ENCODE peak calls at places on chromosomes 16 and 17, in eight cellular contexts. One of them, this sample, is unnamed.

GRCh38 chr16:16045879-16046278 is 96.5 kb downstream of the ABCC1 start:
- DNase-seq in BJ: no peak
- DNase-seq in uterus: no peak
- DNase-seq in fibroblast of pulmonary artery: no peak
- DNase-seq in WERI-Rb-1: peak; percentile 29
- DNase-seq in transverse colon: no peak
- DNase-seq in mucosa of descending colon: no peak
- DNase-seq in upper lobe of right lung: no peak
- DNase-seq in this sample: no peak

GRCh38 chr17:35709874-35710273 is 21.6 kb upstream of the RASL10B start:
- DNase-seq in WERI-Rb-1: no peak
- DNase-seq in upper lobe of right lung: no peak
- DNase-seq in mucosa of descending colon: no peak
- DNase-seq in BJ: peak; percentile 3
- DNase-seq in transverse colon: no peak
- DNase-seq in fibroblast of pulmonary artery: peak; percentile 51
- DNase-seq in uterus: no peak
- DNase-seq in this sample: peak; percentile 29

GRCh38 chr17:81067331-81067730 is 32.4 kb downstream of the BAIAP2 start:
- DNase-seq in mucosa of descending colon: no peak
- DNase-seq in transverse colon: no peak
- DNase-seq in uterus: no peak
- DNase-seq in upper lobe of right lung: no peak
- DNase-seq in WERI-Rb-1: peak; percentile 97
- DNase-seq in fibroblast of pulmonary artery: no peak
- DNase-seq in BJ: no peak
- DNase-seq in this sample: peak; percentile 39

GRCh38 chr17:61139219-61139618 is 260.4 kb upstream of the TBX2 start:
- DNase-seq in BJ: peak; percentile 35
- DNase-seq in transverse colon: peak; percentile 45
- DNase-seq in uterus: no peak
- DNase-seq in fibroblast of pulmonary artery: peak; percentile 66
- DNase-seq in mucosa of descending colon: peak; percentile 57
- DNase-seq in WERI-Rb-1: no peak
- DNase-seq in upper lobe of right lung: no peak
- DNase-seq in this sample: peak; percentile 62

GRCh38 chr16:83733301-83733700 is 74.5 kb upstream of the HSBP1 start:
- DNase-seq in upper lobe of right lung: no peak
- DNase-seq in fibroblast of pulmonary artery: no peak
- DNase-seq in mucosa of descending colon: no peak
- DNase-seq in BJ: no peak
- DNase-seq in transverse colon: no peak
- DNase-seq in WERI-Rb-1: no peak
- DNase-seq in uterus: no peak
- DNase-seq in this sample: peak; percentile 28

GRCh38 chr17:27218719-27219488 is 75.0 kb upstream of the WSB1 start:
- DNase-seq in WERI-Rb-1: no peak
- DNase-seq in BJ: no peak
- DNase-seq in mucosa of descending colon: no peak
- DNase-seq in upper lobe of right lung: no peak
- DNase-seq in uterus: no peak
- DNase-seq in transverse colon: peak; percentile 38
- DNase-seq in fibroblast of pulmonary artery: no peak
- DNase-seq in this sample: no peak

GRCh38 chr16:22721497-22722100 is 92.4 kb upstream of the HS3ST2 start:
- DNase-seq in upper lobe of right lung: no peak
- DNase-seq in fibroblast of pulmonary artery: no peak
- DNase-seq in BJ: no peak
- DNase-seq in uterus: no peak
- DNase-seq in WERI-Rb-1: no peak
- DNase-seq in transverse colon: no peak
- DNase-seq in mucosa of descending colon: no peak
- DNase-seq in this sample: no peak

GRCh38 chr17:56699186-56699895 is 105.8 kb downstream of the NOG start:
- DNase-seq in BJ: peak; percentile 92
- DNase-seq in mucosa of descending colon: peak; percentile 69
- DNase-seq in transverse colon: peak; percentile 39
- DNase-seq in fibroblast of pulmonary artery: peak; percentile 80
- DNase-seq in WERI-Rb-1: no peak
- DNase-seq in uterus: peak; percentile 20
- DNase-seq in upper lobe of right lung: peak; percentile 72
- DNase-seq in this sample: peak; percentile 96

GRCh38 chr17:63949576-63950250 is 17.6 kb upstream of the CD79B start:
- DNase-seq in BJ: no peak
- DNase-seq in upper lobe of right lung: no peak
- DNase-seq in mucosa of descending colon: no peak
- DNase-seq in uterus: no peak
- DNase-seq in WERI-Rb-1: no peak
- DNase-seq in fibroblast of pulmonary artery: no peak
- DNase-seq in transverse colon: no peak
- DNase-seq in this sample: no peak

GRCh38 chr17:63948521-63948920 is 16.4 kb upstream of the CD79B start:
- DNase-seq in WERI-Rb-1: no peak
- DNase-seq in fibroblast of pulmonary artery: no peak
- DNase-seq in upper lobe of right lung: no peak
- DNase-seq in transverse colon: no peak
- DNase-seq in mucosa of descending colon: no peak
- DNase-seq in uterus: no peak
- DNase-seq in BJ: no peak
- DNase-seq in this sample: no peak

GRCh38 chr17:63954402-63955063 is 18.2 kb downstream of the SCN4A start:
- DNase-seq in BJ: no peak
- DNase-seq in mucosa of descending colon: no peak
- DNase-seq in transverse colon: peak; percentile 34
- DNase-seq in upper lobe of right lung: no peak
- DNase-seq in fibroblast of pulmonary artery: no peak
- DNase-seq in WERI-Rb-1: no peak
- DNase-seq in uterus: no peak
- DNase-seq in this sample: no peak

GRCh38 chr17:63947711-63948330 is 15.7 kb upstream of the CD79B start:
- DNase-seq in mucosa of descending colon: no peak
- DNase-seq in fibroblast of pulmonary artery: no peak
- DNase-seq in uterus: no peak
- DNase-seq in BJ: no peak
- DNase-seq in transverse colon: no peak
- DNase-seq in upper lobe of right lung: no peak
- DNase-seq in WERI-Rb-1: no peak
- DNase-seq in this sample: no peak

DNA sequence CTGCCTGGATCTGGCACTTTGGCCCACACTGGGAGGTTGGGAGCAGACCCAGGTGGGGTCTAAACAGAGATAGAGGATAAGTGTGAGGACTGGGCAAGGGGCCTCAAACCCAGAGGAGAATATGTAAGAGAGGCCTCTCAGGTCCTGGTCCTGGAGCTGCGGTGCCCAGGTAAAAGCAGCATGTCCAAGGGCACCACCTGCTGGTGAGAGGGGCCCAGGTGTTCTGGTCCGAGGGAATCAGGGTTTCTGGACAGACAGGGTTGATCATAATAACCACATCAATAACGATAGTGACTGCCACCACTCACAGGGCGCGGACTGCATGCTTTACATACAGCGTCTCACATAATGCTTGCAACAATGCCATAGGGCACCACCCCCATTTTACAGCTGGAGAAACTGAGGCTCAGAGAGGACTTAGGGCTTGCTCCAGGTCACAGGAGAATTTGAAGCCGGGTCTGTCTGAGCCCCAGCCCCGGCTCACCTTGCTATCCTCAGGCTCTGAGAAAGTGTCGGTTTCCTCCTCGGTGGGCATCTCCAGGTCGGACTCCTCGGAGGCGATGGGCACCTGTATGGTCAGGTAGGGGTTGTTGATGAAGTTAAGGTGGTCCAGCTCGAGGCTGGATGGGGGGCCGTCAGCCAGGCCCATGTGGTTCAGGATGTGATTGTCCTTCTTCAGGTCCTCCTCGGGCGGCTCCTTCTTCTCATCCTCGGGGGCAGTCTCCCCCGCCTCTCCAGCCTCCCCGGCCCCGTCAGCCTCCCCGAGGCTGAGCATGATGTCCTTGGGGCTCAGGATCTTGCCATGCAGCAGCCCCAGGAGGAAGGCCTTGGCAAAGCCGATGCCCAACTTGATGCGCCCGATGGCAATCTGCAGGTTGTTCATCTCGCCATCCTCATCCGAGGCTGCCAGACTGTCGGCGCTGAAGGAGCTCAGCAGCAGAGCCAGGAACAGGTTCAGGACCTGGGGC is 19.1 kb upstream of the CD79B start:
- DNase-seq in mucosa of descending colon: peak; percentile 57
- DNase-seq in BJ: no peak
- DNase-seq in uterus: no peak
- DNase-seq in transverse colon: peak; percentile 75
- DNase-seq in upper lobe of right lung: no peak
- DNase-seq in WERI-Rb-1: peak; percentile 72
- DNase-seq in fibroblast of pulmonary artery: no peak
- DNase-seq in this sample: no peak
- TF ChIP-seq CTCF in mucosa of descending colon: peak; percentile 66
- TF ChIP-seq CTCF in BJ: no peak
- TF ChIP-seq CTCF in uterus: no peak
- TF ChIP-seq CTCF in transverse colon: peak; percentile 53
- TF ChIP-seq CTCF in upper lobe of right lung: peak; percentile 37
- TF ChIP-seq CTCF in WERI-Rb-1: peak; percentile 85
- TF ChIP-seq CTCF in fibroblast of pulmonary artery: peak; percentile 20
- TF ChIP-seq CTCF in this sample: peak; percentile 36

DNA sequence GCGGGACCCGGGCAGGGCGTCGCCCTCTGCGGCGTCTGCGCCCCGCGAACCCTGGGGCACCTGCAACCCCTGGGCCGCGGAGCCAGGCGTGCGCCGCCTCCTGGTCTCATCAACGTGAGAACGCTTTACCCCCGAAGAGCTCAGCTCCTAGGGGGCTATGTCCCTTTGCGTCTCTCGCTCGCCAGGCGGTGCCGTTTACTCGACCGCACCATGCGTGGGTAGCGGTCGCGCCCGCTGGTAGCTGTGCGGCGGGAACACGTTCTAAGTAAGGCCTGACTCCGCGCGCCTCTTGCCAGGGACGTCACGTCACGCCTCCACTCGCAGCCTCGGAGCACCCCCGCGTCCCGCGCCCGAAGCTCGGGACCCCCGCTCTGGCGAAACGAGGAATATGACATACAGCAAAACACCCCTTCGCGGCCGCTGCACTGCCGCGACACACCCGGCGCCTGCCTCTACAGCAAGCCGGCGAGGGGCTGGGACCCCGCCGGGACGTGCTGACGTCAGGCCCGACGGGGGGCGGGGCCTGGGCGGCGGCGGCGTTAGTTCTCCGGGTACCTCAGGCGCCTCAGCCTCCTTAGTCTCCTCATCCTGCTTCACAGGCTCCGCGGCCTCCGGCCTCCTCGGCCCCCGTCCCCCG is at the start of gene RAB11FIP3:
- DNase-seq in mucosa of descending colon: peak; percentile 85
- DNase-seq in fibroblast of pulmonary artery: peak; percentile 74
- DNase-seq in BJ: no peak
- DNase-seq in WERI-Rb-1: peak; percentile 88
- DNase-seq in transverse colon: peak; percentile 85
- DNase-seq in upper lobe of right lung: peak; percentile 92
- DNase-seq in uterus: peak; percentile 84
- DNase-seq in this sample: peak; percentile 84
- TF ChIP-seq CTCF in mucosa of descending colon: no peak
- TF ChIP-seq CTCF in fibroblast of pulmonary artery: no peak
- TF ChIP-seq CTCF in BJ: peak; percentile 35
- TF ChIP-seq CTCF in WERI-Rb-1: peak; percentile 43
- TF ChIP-seq CTCF in transverse colon: peak; percentile 15
- TF ChIP-seq CTCF in upper lobe of right lung: peak; percentile 20
- TF ChIP-seq CTCF in uterus: no peak
- TF ChIP-seq CTCF in this sample: peak; percentile 17

DNA sequence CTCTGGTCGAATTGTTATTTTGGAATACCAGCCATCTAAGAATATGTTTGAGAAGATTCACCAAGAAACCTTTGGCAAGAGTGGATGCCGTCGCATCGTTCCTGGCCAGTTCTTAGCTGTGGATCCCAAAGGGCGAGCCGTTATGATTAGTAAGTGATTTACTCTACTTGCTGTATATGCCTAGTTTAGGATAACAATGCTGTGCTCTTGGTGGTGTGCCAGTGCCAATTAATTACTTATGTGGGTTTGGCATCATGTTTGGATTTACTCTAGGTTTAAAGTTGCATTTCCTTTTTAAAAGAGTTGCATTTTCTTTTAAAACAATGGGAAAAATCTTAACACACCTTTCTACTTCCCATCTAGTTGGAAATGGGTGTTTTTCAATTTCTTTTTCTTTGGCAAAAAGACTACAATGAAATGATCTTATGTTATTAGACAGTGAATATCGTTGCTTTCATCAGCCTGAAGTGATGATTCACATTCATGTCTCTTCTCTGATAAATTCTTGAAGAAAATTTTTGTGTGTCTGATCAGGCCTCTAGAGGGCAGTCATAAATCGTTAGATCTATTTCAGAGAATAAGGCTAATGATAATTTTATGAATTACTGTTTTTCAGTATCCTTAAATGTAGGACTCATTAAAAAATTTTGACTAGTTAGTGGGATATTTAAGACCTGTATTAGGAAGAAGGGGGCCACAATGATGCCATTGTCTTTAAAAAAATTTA is 5.6 kb downstream of the SF3B3 start:
- DNase-seq in upper lobe of right lung: no peak
- DNase-seq in uterus: no peak
- DNase-seq in BJ: peak; percentile 26
- DNase-seq in transverse colon: no peak
- DNase-seq in mucosa of descending colon: no peak
- DNase-seq in fibroblast of pulmonary artery: peak; percentile 73
- DNase-seq in WERI-Rb-1: no peak
- DNase-seq in this sample: peak; percentile 70
- TF ChIP-seq CTCF in upper lobe of right lung: peak; percentile 53
- TF ChIP-seq CTCF in uterus: no peak
- TF ChIP-seq CTCF in BJ: peak; percentile 54
- TF ChIP-seq CTCF in transverse colon: peak; percentile 42
- TF ChIP-seq CTCF in mucosa of descending colon: no peak
- TF ChIP-seq CTCF in fibroblast of pulmonary artery: peak; percentile 59
- TF ChIP-seq CTCF in WERI-Rb-1: no peak
- TF ChIP-seq CTCF in this sample: peak; percentile 49

GRCh38 chr16:10932959-10933710 is 9.1 kb downstream of the DEXI start:
- DNase-seq in transverse colon: no peak
- DNase-seq in fibroblast of pulmonary artery: no peak
- DNase-seq in BJ: no peak
- DNase-seq in upper lobe of right lung: peak; percentile 38
- DNase-seq in uterus: no peak
- DNase-seq in mucosa of descending colon: peak; percentile 6
- DNase-seq in WERI-Rb-1: no peak
- DNase-seq in this sample: no peak

GRCh38 chr16:10929853-10930754 is 12.2 kb downstream of the DEXI start:
- DNase-seq in upper lobe of right lung: peak; percentile 79
- DNase-seq in fibroblast of pulmonary artery: no peak
- DNase-seq in WERI-Rb-1: no peak
- DNase-seq in uterus: no peak
- DNase-seq in BJ: no peak
- DNase-seq in transverse colon: no peak
- DNase-seq in mucosa of descending colon: peak; percentile 40
- DNase-seq in this sample: peak; percentile 46

GRCh38 chr16:10931977-10932632 is 10.2 kb downstream of the DEXI start:
- DNase-seq in transverse colon: no peak
- DNase-seq in uterus: no peak
- DNase-seq in upper lobe of right lung: peak; percentile 40
- DNase-seq in mucosa of descending colon: peak; percentile 3
- DNase-seq in BJ: no peak
- DNase-seq in fibroblast of pulmonary artery: no peak
- DNase-seq in WERI-Rb-1: no peak
- DNase-seq in this sample: no peak

GRCh38 chr16:10931133-10931532 is 11.1 kb downstream of the DEXI start:
- DNase-seq in mucosa of descending colon: peak; percentile 32
- DNase-seq in WERI-Rb-1: no peak
- DNase-seq in upper lobe of right lung: peak; percentile 53
- DNase-seq in transverse colon: no peak
- DNase-seq in uterus: no peak
- DNase-seq in fibroblast of pulmonary artery: no peak
- DNase-seq in BJ: no peak
- DNase-seq in this sample: no peak

DNA sequence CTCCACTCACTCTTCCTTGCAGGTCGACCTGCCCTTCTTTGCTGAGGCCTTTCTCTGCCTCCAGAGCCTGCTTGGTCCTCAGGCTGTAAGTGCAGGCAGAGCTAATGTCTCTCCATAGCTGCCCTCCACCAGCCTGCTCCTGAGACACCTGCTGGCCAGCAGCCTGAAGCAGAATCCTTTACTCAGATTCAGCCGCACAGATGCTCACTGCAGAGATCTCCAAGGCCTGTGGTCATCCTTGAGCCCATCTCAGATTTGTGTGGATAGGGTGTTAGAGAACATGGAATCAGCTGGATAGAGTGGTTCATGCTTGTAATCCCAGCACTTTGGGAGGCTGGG is 11.5 kb downstream of the DEXI start:
- DNase-seq in uterus: no peak
- DNase-seq in upper lobe of right lung: peak; percentile 63
- DNase-seq in mucosa of descending colon: peak; percentile 37
- DNase-seq in WERI-Rb-1: no peak
- DNase-seq in transverse colon: no peak
- DNase-seq in fibroblast of pulmonary artery: no peak
- DNase-seq in BJ: no peak
- DNase-seq in this sample: no peak
- TF ChIP-seq CTCF in uterus: no peak
- TF ChIP-seq CTCF in upper lobe of right lung: no peak
- TF ChIP-seq CTCF in mucosa of descending colon: no peak
- TF ChIP-seq CTCF in WERI-Rb-1: peak; percentile 42
- TF ChIP-seq CTCF in transverse colon: no peak
- TF ChIP-seq CTCF in fibroblast of pulmonary artery: no peak
- TF ChIP-seq CTCF in BJ: no peak
- TF ChIP-seq CTCF in this sample: peak; percentile 13

This sample was measured in astrocyte of the spinal cord.